ENCODE peak calls at places on chromosomes 1 and 21, in six cellular contexts. H is upper lobe of right lung, B is T-helper 2 cell, Y is tibial artery, R is H7, G is fibroblast of the aortic adventitia. S is an unnamed sample.

GRCh38 chr1:13813398-13814012 is 113.5 kb downstream of the PRDM2 start:
- DNase-seq in B (peak; percentile 53), Y (no peak), H (peak; percentile 72), R (peak; percentile 92), G (peak; percentile 33), S (no peak)

GRCh38 chr1:243706563-243706962 is 143.5 kb downstream of the AKT3 start:
- DNase-seq in H (no peak), G (no peak), Y (no peak), R (no peak), B (no peak), S (no peak)

GRCh38 chr1:68211781-68212180 is 20.5 kb downstream of the WLS start:
- DNase-seq in H (no peak), Y (no peak), G (no peak), B (no peak), R (no peak), S (no peak)

GRCh38 chr1:226738421-226738994 is 574 bp downstream of the ITPKB start:
- DNase-seq in G (peak; percentile 37), B (peak; percentile 61), Y (no peak), R (peak; percentile 74), H (peak; percentile 81), S (no peak)

GRCh38 chr1:87291107-87291506 is 37.6 kb upstream of the LMO4 start:
- DNase-seq in G (peak; percentile 43), R (no peak), H (no peak), B (no peak), Y (no peak), S (no peak)

GRCh38 chr1:38403667-38404066 is 357.1 kb upstream of the POU3F1 start:
- DNase-seq in Y (no peak), R (no peak), H (no peak), G (no peak), B (peak; percentile 1), S (no peak)

GRCh38 chr1:179794669-179795068 is 51.6 kb downstream of the FAM163A start:
- DNase-seq in G (peak; percentile 75), B (no peak), Y (no peak), H (no peak), R (no peak), S (no peak)

GRCh38 chr21:43645414-43645891 is 13.8 kb downstream of the HSF2BP start:
- DNase-seq in G (peak; percentile 84), R (peak; percentile 67), Y (peak; percentile 72), H (no peak), B (peak; percentile 31), S (no peak)

GRCh38 chr1:191025896-191026642 is 548.4 kb upstream of the BRINP3 start:
- DNase-seq in H (peak; percentile 40), G (no peak), Y (no peak), B (no peak), R (no peak), S (no peak)

GRCh38 chr1:7538033-7538432 is 233.1 kb upstream of the VAMP3 start:
- DNase-seq in G (no peak), B (no peak), R (no peak), H (no peak), Y (no peak), S (peak; percentile 10)

GRCh38 chr1:66262233-66262632 is 271.7 kb upstream of the SGIP1 start:
- DNase-seq in R (no peak), Y (no peak), B (no peak), G (peak; percentile 80), H (no peak), S (peak; percentile 55)

GRCh38 chr21:17780539-17780938 is 38.6 kb downstream of the C21orf91 start:
- DNase-seq in G (no peak), B (peak; percentile 85), Y (no peak), H (no peak), R (no peak), S (no peak)

GRCh38 chr1:229696385-229696784 is 70.3 kb downstream of the URB2 start:
- DNase-seq in G (no peak), Y (no peak), R (peak; percentile 53), H (no peak), B (no peak), S (no peak)

GRCh38 chr1:152325111-152325510 is at the start of gene FLG:
- DNase-seq in H (no peak), Y (no peak), B (no peak), R (no peak), G (no peak), S (no peak)

GRCh38 chr1:201329286-201329685 is 46.0 kb downstream of the PKP1 start:
- DNase-seq in G (peak; percentile 39), H (peak; percentile 48), R (no peak), B (no peak), Y (no peak), S (no peak)

GRCh38 chr1:16175610-16176553 is 20.0 kb upstream of the EPHA2 start:
- DNase-seq in Y (peak; percentile 87), H (peak; percentile 90), B (no peak), G (peak; percentile 93), R (peak; percentile 61), S (no peak)

GRCh38 chr1:1929639-1930545 is 10.8 kb upstream of the TMEM52 start:
- DNase-seq in B (no peak), H (no peak), R (no peak), G (no peak), Y (peak; percentile 14), S (peak; percentile 60)

GRCh38 chr1:25664357-25664796 is 47.8 kb downstream of the MAN1C1 start:
- DNase-seq in R (no peak), Y (no peak), B (no peak), H (no peak), G (no peak), S (no peak)

GRCh38 chr1:172112573-172112972 is 271.3 kb downstream of the DNM3 start:
- DNase-seq in R (no peak), Y (no peak), B (no peak), G (no peak), H (no peak), S (no peak)

GRCh38 chr1:12541274-12542137 is 76.5 kb downstream of the DHRS3 start:
- DNase-seq in H (peak; percentile 66), G (peak; percentile 88), R (peak; percentile 69), B (no peak), Y (peak; percentile 68), S (peak; percentile 8)

GRCh38 chr1:8427493-8427892 is 109.6 kb downstream of the SLC45A1 start:
- DNase-seq in B (peak; percentile 87), R (no peak), H (no peak), G (no peak), Y (no peak), S (no peak)

GRCh38 chr1:9244501-9245229 is 10.1 kb downstream of the H6PD start:
- DNase-seq in G (no peak), R (no peak), B (peak; percentile 74), Y (no peak), H (peak; percentile 67), S (no peak)